ENCODE peak calls at places on chromosomes 12 and 14, in eight cellular contexts. F is activated T-cell treated with anti-CD3 and anti-CD28 coated beads, Interleukin-2, amount 50 U/mL, for 72 hours; X is mesendoderm; G is NCI-H2081; O is Kasumi-1; J is hypothalamus; M is CD8-positive, alpha-beta T cell; W is COR-L47. Y is an unnamed sample.

GRCh38 chr14:28671425-28671824 is 95.2 kb upstream of the FOXG1 start:
- DNase-seq in M (no peak), J (no peak), W (no peak), F (no peak), O (no peak), G (no peak), X (no peak), Y (no peak)

GRCh38 chr12:121748571-121749265 is 36.2 kb downstream of the TMEM120B start:
- DNase-seq in F (no peak), W (no peak), M (no peak), O (peak; percentile 46), J (no peak), X (peak; percentile 93), G (no peak), Y (peak; percentile 97)

GRCh38 chr12:90802727-90803126 is 152.2 kb downstream of the CCER1 start:
- DNase-seq in G (no peak), X (no peak), M (no peak), F (no peak), O (no peak), W (no peak), J (no peak), Y (no peak)

GRCh38 chr12:49632401-49632800 is 9.0 kb downstream of the PRPF40B start:
- DNase-seq in M (no peak), X (no peak), G (no peak), W (no peak), O (no peak), F (no peak), J (no peak), Y (no peak)

GRCh38 chr12:78556651-78557050 is 307.9 kb upstream of the SYT1 start:
- DNase-seq in M (no peak), J (no peak), F (no peak), O (no peak), X (no peak), W (no peak), G (no peak), Y (no peak)

GRCh38 chr12:102950107-102950949 is 7.1 kb upstream of the ASCL1 start:
- DNase-seq in W (peak; percentile 64), G (peak; percentile 87), X (peak; percentile 84), M (no peak), O (no peak), F (no peak), J (no peak), Y (peak; percentile 95)

GRCh38 chr12:124410354-124411175 is 115.7 kb downstream of the RFLNA start:
- DNase-seq in G (peak; percentile 20), J (no peak), X (peak; percentile 59), W (no peak), M (no peak), F (no peak), O (no peak), Y (peak; percentile 66)

GRCh38 chr14:103552011-103552797 is 10.3 kb downstream of the BAG5 start:
- DNase-seq in G (no peak), O (no peak), M (no peak), J (no peak), W (no peak), X (no peak), F (no peak), Y (peak; percentile 59)

GRCh38 chr12:53725824-53726223 is 1.4 kb downstream of the CALCOCO1 start:
- DNase-seq in X (no peak), G (no peak), W (no peak), M (no peak), O (no peak), F (no peak), J (no peak), Y (no peak)

GRCh38 chr12:28175098-28175589 is 15.1 kb upstream of the CCDC91 start:
- DNase-seq in F (no peak), X (no peak), J (no peak), M (no peak), G (no peak), O (no peak), W (no peak), Y (no peak)

GRCh38 chr14:105486974-105487448 is 325 bp downstream of the CRIP1 start:
- DNase-seq in X (no peak), G (no peak), J (no peak), F (peak; percentile 74), M (peak; percentile 41), W (no peak), O (no peak), Y (no peak)

GRCh38 chr14:49505026-49505766 is 81.0 kb downstream of the RPS29 start:
- DNase-seq in F (no peak), W (no peak), X (peak; percentile 98), J (no peak), O (peak; percentile 8), G (no peak), M (no peak), Y (peak; percentile 85)

GRCh38 chr12:52949413-52950331 is 754 bp downstream of the KRT18 start:
- DNase-seq in X (peak; percentile 96), M (no peak), G (peak; percentile 85), W (peak; percentile 83), J (no peak), F (no peak), O (no peak), Y (peak; percentile 94)

GRCh38 chr12:47411961-47412360 is 293.9 kb downstream of the RPAP3 start:
- DNase-seq in X (no peak), F (no peak), W (no peak), M (no peak), O (no peak), J (no peak), G (no peak), Y (no peak)

GRCh38 chr14:80850197-80850814 is 91.2 kb downstream of the CEP128 start:
- DNase-seq in O (peak; percentile 40), F (no peak), G (peak; percentile 23), M (no peak), J (no peak), X (peak; percentile 27), W (no peak), Y (no peak)

GRCh38 chr14:82710257-82710841 is 1176.7 kb upstream of the SEL1L start:
- DNase-seq in G (peak; percentile 75), F (peak; percentile 44), X (peak; percentile 76), M (no peak), W (peak; percentile 35), O (peak; percentile 44), J (peak; percentile 9), Y (peak; percentile 82)

GRCh38 chr14:78921856-78922255 is 751.7 kb downstream of the NRXN3 start:
- DNase-seq in M (no peak), J (no peak), W (no peak), G (no peak), O (no peak), X (peak; percentile 82), F (no peak), Y (no peak)

Y was measured in islet precursor cell.